ENCODE peak calls at places on chromosomes 11 and 22, in seven cellular contexts. U, W, L, Z, B, S and D are unnamed samples.
A peak's percentile ranks its signal among the peaks of the same experiment; 100 is the strongest.

GRCh38 chr22:28247114-28247513 is 328.1 kb upstream of the PITPNB start:
- DNase-seq in L (no peak), W (no peak), Z (peak; percentile 74), S (no peak), U (no peak), B (no peak), D (no peak)

GRCh38 chr22:21685164-21685513 is 19.3 kb downstream of the PPIL2 start:
- DNase-seq in L (no peak), W (no peak), Z (no peak), B (no peak), U (no peak), S (no peak), D (no peak)

GRCh38 chr22:31102441-31103081 is 4.8 kb downstream of the SELENOM start:
- DNase-seq in Z (peak; percentile 97), U (peak; percentile 69), B (no peak), L (peak; percentile 96), S (peak; percentile 85), W (no peak), D (peak; percentile 97)

GRCh38 chr11:47983464-47984397 is 3.4 kb downstream of the PTPRJ start:
- DNase-seq in B (no peak), W (no peak), L (peak; percentile 71), Z (peak; percentile 38), S (no peak), U (no peak), D (peak; percentile 52)

GRCh38 chr22:20203142-20204099 is 52.6 kb upstream of the CCDC188 start:
- DNase-seq in S (peak; percentile 29), L (no peak), U (peak; percentile 37), B (peak; percentile 46), Z (peak; percentile 71), W (no peak), D (no peak)

GRCh38 chr22:45781459-45781858 is 109.8 kb downstream of the ATXN10 start:
- DNase-seq in Z (peak; percentile 24), U (no peak), L (no peak), S (no peak), W (no peak), B (no peak), D (no peak)

GRCh38 chr11:35165416-35166368 is 26.7 kb downstream of the CD44 start:
- DNase-seq in U (peak; percentile 46), W (no peak), L (peak; percentile 90), B (no peak), S (no peak), Z (peak; percentile 77), D (peak; percentile 84)

GRCh38 chr11:112886707-112887370 is 74.4 kb upstream of the NCAM1 start:
- DNase-seq in B (no peak), L (no peak), Z (peak; percentile 6), S (no peak), U (no peak), W (no peak), D (peak; percentile 5)

GRCh38 chr22:41576877-41577276 is 12.8 kb downstream of the PMM1 start:
- DNase-seq in Z (peak; percentile 76), B (peak; percentile 77), U (peak; percentile 60), S (no peak), W (no peak), L (peak; percentile 58), D (peak; percentile 45)

GRCh38 chr11:43644626-43645299 is 35.8 kb upstream of the HSD17B12 start:
- DNase-seq in B (no peak), W (no peak), L (peak; percentile 27), S (no peak), U (no peak), Z (peak; percentile 45), D (peak; percentile 26)

GRCh38 chr11:117868815-117869642 is 7.4 kb downstream of the FXYD6 start:
- DNase-seq in Z (no peak), S (no peak), U (no peak), W (no peak), L (no peak), B (no peak), D (no peak)

GRCh38 chr22:21587803-21588611 is 20.5 kb downstream of the UBE2L3 start:
- DNase-seq in W (peak; percentile 52), U (no peak), B (no peak), S (no peak), Z (peak; percentile 44), L (peak; percentile 17), D (peak; percentile 34)

GRCh38 chr11:116518141-116518540 is 254.6 kb downstream of the BUD13 start:
- DNase-seq in W (no peak), U (peak; percentile 5), B (no peak), L (no peak), S (no peak), Z (no peak), D (no peak)

GRCh38 chr11:76742912-76743311 is 40.2 kb upstream of the TSKU start:
- DNase-seq in L (no peak), U (no peak), S (peak; percentile 63), W (no peak), Z (peak; percentile 83), B (no peak), D (no peak)

GRCh38 chr11:40273192-40273732 is 1186.2 kb downstream of the LRRC4C start:
- DNase-seq in S (no peak), Z (no peak), L (no peak), B (no peak), W (no peak), U (no peak), D (no peak)

GRCh38 chr22:21450320-21450831 is 16.8 kb upstream of the TMEM191C start:
- DNase-seq in B (no peak), L (no peak), U (peak; percentile 18), W (no peak), Z (no peak), S (no peak), D (no peak)

GRCh38 chr22:33300165-33300564 is 242.0 kb upstream of the SYN3 start:
- DNase-seq in W (no peak), B (peak; percentile 36), Z (no peak), S (no peak), L (no peak), U (no peak), D (no peak)

GRCh38 chr11:3367221-3367620 is 11.7 kb downstream of the ZNF195 start:
- DNase-seq in W (no peak), L (peak; percentile 14), B (no peak), U (no peak), S (no peak), Z (no peak), D (no peak)

GRCh38 chr22:23547818-23548500 is 32.1 kb downstream of the IGLL1 start:
- DNase-seq in S (no peak), B (no peak), Z (no peak), L (no peak), U (no peak), W (peak; percentile 35), D (no peak)

GRCh38 chr11:18322818-18323570 is 627 bp downstream of the GTF2H1 start:
- DNase-seq in U (no peak), Z (no peak), W (no peak), L (peak; percentile 10), B (no peak), S (no peak), D (no peak)

GRCh38 chr22:19984851-19985811 is 31.5 kb downstream of the ARVCF start:
- DNase-seq in L (no peak), S (no peak), B (no peak), U (no peak), W (no peak), Z (no peak), D (no peak)

GRCh38 chr11:115238086-115238485 is 266.1 kb downstream of the CADM1 start:
- DNase-seq in W (no peak), B (no peak), U (no peak), L (no peak), Z (no peak), S (no peak), D (no peak)
- TF ChIP-seq CTCF in W (no peak), B (no peak), U (no peak), L (no peak), Z (no peak), S (no peak), D (no peak)

GRCh38 chr11:71998061-71998460 is 648 bp upstream of the IL18BP start:
- DNase-seq in U (no peak), Z (no peak), W (no peak), L (no peak), S (no peak), B (no peak), D (no peak)

GRCh38 chr11:71999813-72000590 is 1.3 kb downstream of the IL18BP start:
- DNase-seq in W (no peak), Z (no peak), S (no peak), U (no peak), B (no peak), L (no peak), D (no peak)

GRCh38 chr11:71999360-71999759 is 651 bp downstream of the IL18BP start:
- DNase-seq in U (peak; percentile 47), B (no peak), S (no peak), Z (peak; percentile 54), L (peak; percentile 29), W (no peak), D (peak; percentile 57)

GRCh38 chr11:71997594-71997993 is 1.1 kb upstream of the IL18BP start:
- DNase-seq in L (no peak), S (no peak), Z (no peak), B (no peak), W (no peak), U (no peak), D (no peak)

GRCh38 chr11:71998649-71999310 is at the start of gene IL18BP:
- DNase-seq in S (no peak), B (no peak), W (no peak), Z (no peak), L (no peak), U (no peak), D (no peak)
- H3K4me3 ChIP-seq in S (no peak within 1 kb of the TSS), B (no peak within 1 kb of the TSS), W (no peak within 1 kb of the TSS), Z (peak within 1 kb of the TSS; percentile 14), L (peak within 1 kb of the TSS; percentile 7), U (peak within 1 kb of the TSS; percentile 30), D (no peak within 1 kb of the TSS)

DNA sequence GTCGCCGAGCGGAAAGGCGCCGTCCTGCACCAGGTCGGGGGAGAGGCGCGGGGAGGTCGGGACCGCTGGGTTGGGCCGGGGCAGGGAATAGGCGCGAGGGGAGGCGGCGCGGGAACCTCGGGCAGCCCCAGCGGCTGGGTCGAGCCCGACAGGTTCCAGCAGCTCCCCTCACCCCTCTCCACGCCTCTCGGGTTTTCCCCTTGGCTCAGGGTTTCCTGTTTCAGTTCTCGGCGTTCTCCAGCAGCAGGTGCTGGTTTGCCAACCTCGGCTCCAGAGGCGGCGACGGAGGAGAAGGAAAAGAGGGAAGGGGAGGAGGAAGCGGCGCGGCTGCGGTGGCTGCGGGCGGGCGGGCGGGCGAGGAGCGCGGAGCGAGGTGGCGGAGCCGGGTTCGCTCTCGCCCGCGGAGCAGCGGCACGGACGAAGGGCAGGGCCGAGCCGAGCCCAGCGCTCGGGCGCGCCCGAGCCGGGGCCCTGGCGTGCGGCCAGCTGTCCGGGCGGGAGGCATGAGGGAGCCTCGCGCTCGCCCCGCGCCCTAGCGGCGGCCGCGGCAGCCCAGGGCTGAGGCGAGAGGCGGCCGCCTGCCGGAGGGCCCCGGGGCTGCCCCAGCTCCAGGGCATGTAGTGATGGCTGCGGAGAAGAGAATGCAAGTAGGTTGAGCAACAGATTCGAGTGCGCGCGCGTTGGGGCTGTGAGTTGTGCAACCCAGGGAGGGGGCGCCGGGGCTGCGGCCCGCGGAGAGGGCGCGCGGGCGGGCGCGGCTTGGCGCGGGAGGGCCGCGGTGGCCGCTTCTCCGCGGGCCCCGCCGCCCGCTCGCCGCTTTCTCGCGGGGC is at the start of gene ZC3H12C:
- DNase-seq in W (peak; percentile 78), U (peak; percentile 87), S (peak; percentile 70), B (peak; percentile 91), L (peak; percentile 88), Z (peak; percentile 95), D (peak; percentile 90)
- TF ChIP-seq CTCF in W (no peak), U (no peak), S (peak; percentile 7), B (peak; percentile 36), L (peak; percentile 43), Z (peak; percentile 8), D (peak; percentile 25)

GRCh38 chr22:50251472-50252054 is 498 bp upstream of the HDAC10 start:
- DNase-seq in L (no peak), B (no peak), U (no peak), Z (no peak), S (no peak), W (no peak), D (no peak)
- H3K4me3 ChIP-seq in L (peak overlapping the region; percentile 76), B (peak overlapping the region; percentile 82), U (peak overlapping the region; percentile 65), Z (peak overlapping the region; percentile 70), S (peak overlapping the region; percentile 74), W (peak overlapping the region; percentile 64), D (peak overlapping the region; percentile 27)